ENCODE peak calls at places on chromosomes 11 and 22, in ten cellular contexts. E is stimulated activated effector memory CD8-positive, alpha-beta T cell treated with anti-CD3 and anti-CD28 coated beads, Interleukin-12 subunit alpha, Interleukin-12 subunit beta, amount 100 ng/mL, for 72 hours; V is tibial nerve; L is effector CD4-positive, alpha-beta T cell; D is AG08395; P is AML-193; B is RPMI7951; F is stimulated activated naive CD8-positive, alpha-beta T cell treated with anti-CD3 and anti-CD28 coated beads, Interleukin-15, Interleukin-2, amounts not matched to agents 100 U/mL and 50 U/mL, for 24 hours; A is AG09319; S is T-helper 9 cell. T is an unnamed sample.

GRCh38 chr11:46529086-46529905 is 64.5 kb downstream of the AMBRA1 start:
- DNase-seq in D (peak), V (peak), F (peak), P (peak), L (peak), E (peak), A (peak), B (peak), S (peak), T (peak)

GRCh38 chr11:27610287-27610686 is 90.0 kb downstream of the BDNF start:
- DNase-seq in L (no peak), F (no peak), E (no peak), B (no peak), P (no peak), D (no peak), V (no peak), A (no peak), S (no peak), T (no peak)

GRCh38 chr22:29345932-29346331 is 30.4 kb upstream of the RASL10A start:
- DNase-seq in B (no peak), F (no peak), V (no peak), P (no peak), A (no peak), S (no peak), E (no peak), L (no peak), D (no peak), T (no peak)

GRCh38 chr22:33787645-33788456 is 132.4 kb downstream of the LARGE1 start:
- DNase-seq in S (no peak), P (no peak), A (no peak), E (no peak), V (no peak), F (no peak), D (no peak), B (no peak), L (no peak), T (no peak)

GRCh38 chr22:36344106-36344827 is 43.5 kb downstream of the MYH9 start:
- DNase-seq in F (peak), P (no peak), V (no peak), E (no peak), A (no peak), S (no peak), B (no peak), L (no peak), D (no peak), T (no peak)

GRCh38 chr22:26438006-26438405 is 8.9 kb downstream of the ASPHD2 start:
- DNase-seq in E (no peak), B (no peak), A (no peak), D (no peak), V (no peak), F (no peak), S (no peak), L (no peak), P (no peak), T (no peak)

GRCh38 chr11:18233912-18234311 is 2.7 kb downstream of the SAA4 start:
- DNase-seq in D (no peak), A (no peak), S (no peak), F (no peak), L (no peak), V (no peak), B (no peak), P (no peak), E (no peak), T (no peak)

GRCh38 chr11:65357856-65358356 is 3.4 kb downstream of the TIGD3 start:
- DNase-seq in B (no peak), L (no peak), P (no peak), A (no peak), E (no peak), V (no peak), D (no peak), F (no peak), S (no peak), T (peak)

GRCh38 chr11:8794677-8795103 is 112.1 kb downstream of the RPL27A start:
- DNase-seq in B (no peak), E (no peak), A (no peak), S (no peak), D (no peak), V (no peak), F (no peak), P (no peak), L (no peak), T (no peak)

GRCh38 chr11:89361738-89362137 is 129.4 kb downstream of the NOX4 start:
- DNase-seq in S (no peak), A (no peak), D (no peak), F (no peak), L (no peak), V (no peak), E (no peak), B (no peak), P (no peak), T (no peak)

GRCh38 chr22:43090130-43090789 is 1.1 kb upstream of the TTLL1 start:
- DNase-seq in P (peak), E (no peak), V (peak), B (peak), A (peak), F (peak), L (no peak), D (peak), S (no peak), T (peak)

GRCh38 chr11:87722756-87723599 is 452.3 kb downstream of the RAB38 start:
- DNase-seq in L (no peak), V (no peak), B (no peak), A (no peak), P (peak), S (no peak), D (peak), E (no peak), F (peak), T (peak)

GRCh38 chr11:109421981-109422590 is at the start of gene C11orf87:
- DNase-seq in E (no peak), D (peak), V (no peak), P (no peak), A (no peak), L (no peak), S (no peak), B (no peak), F (no peak), T (no peak)

GRCh38 chr11:83335446-83336070 is 49.4 kb upstream of the CCDC90B start:
- DNase-seq in P (no peak), E (no peak), A (no peak), D (no peak), V (no peak), L (no peak), B (no peak), S (no peak), F (no peak), T (no peak)

GRCh38 chr11:96961931-96962330 is 572.1 kb downstream of the JRKL start:
- DNase-seq in D (no peak), A (no peak), L (no peak), S (no peak), F (no peak), B (no peak), E (no peak), P (no peak), V (no peak), T (no peak)

GRCh38 chr11:66126808-66127555 is 56.9 kb downstream of the PACS1 start:
- DNase-seq in B (peak), F (peak), D (peak), V (peak), E (no peak), L (peak), S (peak), P (peak), A (no peak), T (no peak)

GRCh38 chr11:880447-880846 is 30.2 kb downstream of the CHID1 start:
- DNase-seq in S (no peak), V (no peak), E (no peak), D (no peak), F (no peak), P (no peak), A (no peak), L (no peak), B (no peak), T (no peak)

GRCh38 chr11:1879941-1880720 is 11.6 kb downstream of the PRR33 start:
- DNase-seq in S (no peak), F (no peak), A (no peak), D (no peak), L (no peak), P (no peak), E (no peak), V (peak), B (no peak), T (no peak)

T was measured in HT1080.